ENCODE peak calls at places on chromosome 13, in six cellular contexts. O, Z, D, Q, J and K are unnamed samples.

GRCh38 chr13:107866007-107866665 is 349.2 kb downstream of the LIG4 start:
- DNase-seq in Z (no peak), J (peak; percentile 24), Q (peak; percentile 3), O (peak; percentile 84), D (no peak), K (no peak)

GRCh38 chr13:64266024-64266423 is 2850.4 kb upstream of the PCDH20 start:
- DNase-seq in O (no peak), Q (no peak), J (no peak), D (no peak), Z (no peak), K (no peak)

GRCh38 chr13:60351326-60351725 is 45.7 kb upstream of the TDRD3 start:
- DNase-seq in Z (no peak), J (peak; percentile 48), Q (no peak), D (peak; percentile 70), O (no peak), K (peak; percentile 9)

GRCh38 chr13:75217949-75218348 is 264.0 kb downstream of the TBC1D4 start:
- DNase-seq in Q (no peak), J (peak; percentile 68), O (no peak), Z (no peak), D (no peak), K (no peak)

GRCh38 chr13:52809310-52809769 is 39.1 kb downstream of the PCDH8 start:
- DNase-seq in Q (peak; percentile 56), O (peak; percentile 72), D (peak; percentile 97), Z (no peak), J (peak; percentile 33), K (peak; percentile 69)

GRCh38 chr13:102907886-102908515 is 62.2 kb downstream of the ERCC5 start:
- DNase-seq in Q (no peak), Z (no peak), J (no peak), D (no peak), O (no peak), K (peak; percentile 51)

GRCh38 chr13:35485451-35485850 is 9.0 kb upstream of the MAB21L1 start:
- DNase-seq in D (peak; percentile 59), Q (no peak), J (no peak), Z (no peak), O (no peak), K (no peak)

GRCh38 chr13:99275093-99275469 is 16.9 kb upstream of the GPR18 start:
- DNase-seq in Q (no peak), Z (no peak), J (peak; percentile 55), O (no peak), D (no peak), K (peak; percentile 13)